ENCODE peak calls at places on chromosomes 4 and X, in seven cellular contexts. One of them, this sample, is unnamed.

GRCh38 chr4:83561381-83561780 is 25.5 kb downstream of the GPAT3 start:
- DNase-seq in pancreas: no peak
- DNase-seq in testis: peak
- DNase-seq in stimulated activated effector memory CD8-positive, alpha-beta T cell treated with anti-CD3 and anti-CD28 coated beads, Interleukin-12 subunit alpha, Interleukin-12 subunit beta, amount 100 ng/mL, for 72 hours: no peak
- DNase-seq in stimulated activated CD8-positive, alpha-beta memory T cell treated with anti-CD3 and anti-CD28 coated beads, Interleukin-15, amount 100 ng/mL, for 24 hours: no peak
- DNase-seq in pulmonary artery endothelial cell: peak
- DNase-seq in T-helper 1 cell: no peak
- DNase-seq in this sample: no peak

GRCh38 chr4:68129793-68130192 is at the start of gene TMPRSS11F:
- DNase-seq in pulmonary artery endothelial cell: no peak
- DNase-seq in stimulated activated effector memory CD8-positive, alpha-beta T cell treated with anti-CD3 and anti-CD28 coated beads, Interleukin-12 subunit alpha, Interleukin-12 subunit beta, amount 100 ng/mL, for 72 hours: no peak
- DNase-seq in pancreas: no peak
- DNase-seq in stimulated activated CD8-positive, alpha-beta memory T cell treated with anti-CD3 and anti-CD28 coated beads, Interleukin-15, amount 100 ng/mL, for 24 hours: no peak
- DNase-seq in testis: no peak
- DNase-seq in T-helper 1 cell: no peak
- DNase-seq in this sample: no peak

GRCh38 chrX:15207384-15207783 is 62.5 kb downstream of the ASB9 start:
- DNase-seq in testis: no peak
- DNase-seq in pulmonary artery endothelial cell: no peak
- DNase-seq in stimulated activated CD8-positive, alpha-beta memory T cell treated with anti-CD3 and anti-CD28 coated beads, Interleukin-15, amount 100 ng/mL, for 24 hours: no peak
- DNase-seq in pancreas: no peak
- DNase-seq in stimulated activated effector memory CD8-positive, alpha-beta T cell treated with anti-CD3 and anti-CD28 coated beads, Interleukin-12 subunit alpha, Interleukin-12 subunit beta, amount 100 ng/mL, for 72 hours: no peak
- DNase-seq in T-helper 1 cell: no peak
- DNase-seq in this sample: no peak

GRCh38 chr4:149914521-149915115 is 99.0 kb upstream of the IQCM start:
- DNase-seq in stimulated activated CD8-positive, alpha-beta memory T cell treated with anti-CD3 and anti-CD28 coated beads, Interleukin-15, amount 100 ng/mL, for 24 hours: no peak
- DNase-seq in stimulated activated effector memory CD8-positive, alpha-beta T cell treated with anti-CD3 and anti-CD28 coated beads, Interleukin-12 subunit alpha, Interleukin-12 subunit beta, amount 100 ng/mL, for 72 hours: no peak
- DNase-seq in pulmonary artery endothelial cell: peak
- DNase-seq in testis: peak
- DNase-seq in T-helper 1 cell: no peak
- DNase-seq in pancreas: no peak
- DNase-seq in this sample: no peak

GRCh38 chr4:112765317-112765989 is 128.5 kb downstream of the LARP7 start:
- DNase-seq in testis: no peak
- DNase-seq in pulmonary artery endothelial cell: no peak
- DNase-seq in stimulated activated effector memory CD8-positive, alpha-beta T cell treated with anti-CD3 and anti-CD28 coated beads, Interleukin-12 subunit alpha, Interleukin-12 subunit beta, amount 100 ng/mL, for 72 hours: no peak
- DNase-seq in pancreas: no peak
- DNase-seq in T-helper 1 cell: no peak
- DNase-seq in stimulated activated CD8-positive, alpha-beta memory T cell treated with anti-CD3 and anti-CD28 coated beads, Interleukin-15, amount 100 ng/mL, for 24 hours: no peak
- DNase-seq in this sample: no peak

GRCh38 chrX:46407036-46407752 is 138.0 kb downstream of the ZNF674 start:
- DNase-seq in T-helper 1 cell: no peak
- DNase-seq in stimulated activated effector memory CD8-positive, alpha-beta T cell treated with anti-CD3 and anti-CD28 coated beads, Interleukin-12 subunit alpha, Interleukin-12 subunit beta, amount 100 ng/mL, for 72 hours: no peak
- DNase-seq in pulmonary artery endothelial cell: no peak
- DNase-seq in pancreas: no peak
- DNase-seq in testis: no peak
- DNase-seq in stimulated activated CD8-positive, alpha-beta memory T cell treated with anti-CD3 and anti-CD28 coated beads, Interleukin-15, amount 100 ng/mL, for 24 hours: no peak
- DNase-seq in this sample: no peak

GRCh38 chr4:8316251-8316771 is 46.8 kb downstream of the HTRA3 start:
- DNase-seq in stimulated activated CD8-positive, alpha-beta memory T cell treated with anti-CD3 and anti-CD28 coated beads, Interleukin-15, amount 100 ng/mL, for 24 hours: no peak
- DNase-seq in T-helper 1 cell: no peak
- DNase-seq in testis: peak
- DNase-seq in stimulated activated effector memory CD8-positive, alpha-beta T cell treated with anti-CD3 and anti-CD28 coated beads, Interleukin-12 subunit alpha, Interleukin-12 subunit beta, amount 100 ng/mL, for 72 hours: no peak
- DNase-seq in pulmonary artery endothelial cell: no peak
- DNase-seq in pancreas: no peak
- DNase-seq in this sample: peak

GRCh38 chrX:48910926-48911406 is 480 bp downstream of the SLC35A2 start:
- DNase-seq in pancreas: no peak
- DNase-seq in stimulated activated CD8-positive, alpha-beta memory T cell treated with anti-CD3 and anti-CD28 coated beads, Interleukin-15, amount 100 ng/mL, for 24 hours: no peak
- DNase-seq in stimulated activated effector memory CD8-positive, alpha-beta T cell treated with anti-CD3 and anti-CD28 coated beads, Interleukin-12 subunit alpha, Interleukin-12 subunit beta, amount 100 ng/mL, for 72 hours: no peak
- DNase-seq in T-helper 1 cell: no peak
- DNase-seq in testis: no peak
- DNase-seq in pulmonary artery endothelial cell: no peak
- DNase-seq in this sample: no peak

GRCh38 chr4:81412941-81413488 is 58.7 kb downstream of the RASGEF1B start:
- DNase-seq in pulmonary artery endothelial cell: no peak
- DNase-seq in testis: no peak
- DNase-seq in T-helper 1 cell: no peak
- DNase-seq in stimulated activated effector memory CD8-positive, alpha-beta T cell treated with anti-CD3 and anti-CD28 coated beads, Interleukin-12 subunit alpha, Interleukin-12 subunit beta, amount 100 ng/mL, for 72 hours: no peak
- DNase-seq in stimulated activated CD8-positive, alpha-beta memory T cell treated with anti-CD3 and anti-CD28 coated beads, Interleukin-15, amount 100 ng/mL, for 24 hours: no peak
- DNase-seq in pancreas: no peak
- DNase-seq in this sample: no peak

GRCh38 chr4:65865489-65865888 is 195.2 kb upstream of the EPHA5 start:
- DNase-seq in pancreas: no peak
- DNase-seq in T-helper 1 cell: no peak
- DNase-seq in pulmonary artery endothelial cell: no peak
- DNase-seq in testis: peak
- DNase-seq in stimulated activated CD8-positive, alpha-beta memory T cell treated with anti-CD3 and anti-CD28 coated beads, Interleukin-15, amount 100 ng/mL, for 24 hours: no peak
- DNase-seq in stimulated activated effector memory CD8-positive, alpha-beta T cell treated with anti-CD3 and anti-CD28 coated beads, Interleukin-12 subunit alpha, Interleukin-12 subunit beta, amount 100 ng/mL, for 72 hours: no peak
- DNase-seq in this sample: no peak

GRCh38 chr4:114311745-114312144 is 286.9 kb upstream of the UGT8 start:
- DNase-seq in T-helper 1 cell: no peak
- DNase-seq in stimulated activated CD8-positive, alpha-beta memory T cell treated with anti-CD3 and anti-CD28 coated beads, Interleukin-15, amount 100 ng/mL, for 24 hours: no peak
- DNase-seq in pulmonary artery endothelial cell: no peak
- DNase-seq in stimulated activated effector memory CD8-positive, alpha-beta T cell treated with anti-CD3 and anti-CD28 coated beads, Interleukin-12 subunit alpha, Interleukin-12 subunit beta, amount 100 ng/mL, for 72 hours: no peak
- DNase-seq in testis: no peak
- DNase-seq in pancreas: no peak
- DNase-seq in this sample: no peak

GRCh38 chrX:132231587-132231986 is 12.3 kb upstream of the RAP2C start:
- DNase-seq in T-helper 1 cell: no peak
- DNase-seq in stimulated activated CD8-positive, alpha-beta memory T cell treated with anti-CD3 and anti-CD28 coated beads, Interleukin-15, amount 100 ng/mL, for 24 hours: no peak
- DNase-seq in testis: no peak
- DNase-seq in pulmonary artery endothelial cell: no peak
- DNase-seq in pancreas: no peak
- DNase-seq in stimulated activated effector memory CD8-positive, alpha-beta T cell treated with anti-CD3 and anti-CD28 coated beads, Interleukin-12 subunit alpha, Interleukin-12 subunit beta, amount 100 ng/mL, for 72 hours: no peak
- DNase-seq in this sample: no peak

GRCh38 chrX:105471597-105471996 is 251.1 kb upstream of the TEX13A start:
- DNase-seq in pancreas: no peak
- DNase-seq in stimulated activated effector memory CD8-positive, alpha-beta T cell treated with anti-CD3 and anti-CD28 coated beads, Interleukin-12 subunit alpha, Interleukin-12 subunit beta, amount 100 ng/mL, for 72 hours: no peak
- DNase-seq in pulmonary artery endothelial cell: no peak
- DNase-seq in T-helper 1 cell: no peak
- DNase-seq in stimulated activated CD8-positive, alpha-beta memory T cell treated with anti-CD3 and anti-CD28 coated beads, Interleukin-15, amount 100 ng/mL, for 24 hours: no peak
- DNase-seq in testis: no peak
- DNase-seq in this sample: no peak

GRCh38 chrX:110132450-110133114 is 129.7 kb downstream of the TMEM164 start:
- DNase-seq in pulmonary artery endothelial cell: no peak
- DNase-seq in pancreas: no peak
- DNase-seq in stimulated activated CD8-positive, alpha-beta memory T cell treated with anti-CD3 and anti-CD28 coated beads, Interleukin-15, amount 100 ng/mL, for 24 hours: no peak
- DNase-seq in testis: no peak
- DNase-seq in T-helper 1 cell: no peak
- DNase-seq in stimulated activated effector memory CD8-positive, alpha-beta T cell treated with anti-CD3 and anti-CD28 coated beads, Interleukin-12 subunit alpha, Interleukin-12 subunit beta, amount 100 ng/mL, for 72 hours: no peak
- DNase-seq in this sample: no peak

GRCh38 chrX:148310402-148311200 is 189.8 kb upstream of the AFF2 start:
- DNase-seq in stimulated activated CD8-positive, alpha-beta memory T cell treated with anti-CD3 and anti-CD28 coated beads, Interleukin-15, amount 100 ng/mL, for 24 hours: no peak
- DNase-seq in stimulated activated effector memory CD8-positive, alpha-beta T cell treated with anti-CD3 and anti-CD28 coated beads, Interleukin-12 subunit alpha, Interleukin-12 subunit beta, amount 100 ng/mL, for 72 hours: peak
- DNase-seq in T-helper 1 cell: no peak
- DNase-seq in pulmonary artery endothelial cell: no peak
- DNase-seq in pancreas: no peak
- DNase-seq in testis: no peak
- DNase-seq in this sample: no peak

GRCh38 chr4:184347251-184348239 is 126.8 kb downstream of the IRF2 start:
- DNase-seq in stimulated activated CD8-positive, alpha-beta memory T cell treated with anti-CD3 and anti-CD28 coated beads, Interleukin-15, amount 100 ng/mL, for 24 hours: no peak
- DNase-seq in T-helper 1 cell: no peak
- DNase-seq in stimulated activated effector memory CD8-positive, alpha-beta T cell treated with anti-CD3 and anti-CD28 coated beads, Interleukin-12 subunit alpha, Interleukin-12 subunit beta, amount 100 ng/mL, for 72 hours: no peak
- DNase-seq in pancreas: peak
- DNase-seq in testis: peak
- DNase-seq in pulmonary artery endothelial cell: no peak
- DNase-seq in this sample: no peak

GRCh38 chr4:145956288-145956890 is 17.8 kb upstream of the ZNF827 start:
- DNase-seq in testis: peak
- DNase-seq in pulmonary artery endothelial cell: no peak
- DNase-seq in pancreas: peak
- DNase-seq in stimulated activated CD8-positive, alpha-beta memory T cell treated with anti-CD3 and anti-CD28 coated beads, Interleukin-15, amount 100 ng/mL, for 24 hours: no peak
- DNase-seq in T-helper 1 cell: no peak
- DNase-seq in stimulated activated effector memory CD8-positive, alpha-beta T cell treated with anti-CD3 and anti-CD28 coated beads, Interleukin-12 subunit alpha, Interleukin-12 subunit beta, amount 100 ng/mL, for 72 hours: peak
- DNase-seq in this sample: no peak

GRCh38 chr4:21845663-21846062 is 102.9 kb downstream of the KCNIP4 start:
- DNase-seq in T-helper 1 cell: no peak
- DNase-seq in stimulated activated CD8-positive, alpha-beta memory T cell treated with anti-CD3 and anti-CD28 coated beads, Interleukin-15, amount 100 ng/mL, for 24 hours: no peak
- DNase-seq in stimulated activated effector memory CD8-positive, alpha-beta T cell treated with anti-CD3 and anti-CD28 coated beads, Interleukin-12 subunit alpha, Interleukin-12 subunit beta, amount 100 ng/mL, for 72 hours: no peak
- DNase-seq in pulmonary artery endothelial cell: no peak
- DNase-seq in pancreas: no peak
- DNase-seq in testis: no peak
- DNase-seq in this sample: no peak

GRCh38 chrX:107715331-107716044 is 60.1 kb downstream of the TSC22D3 start:
- DNase-seq in stimulated activated CD8-positive, alpha-beta memory T cell treated with anti-CD3 and anti-CD28 coated beads, Interleukin-15, amount 100 ng/mL, for 24 hours: no peak
- DNase-seq in stimulated activated effector memory CD8-positive, alpha-beta T cell treated with anti-CD3 and anti-CD28 coated beads, Interleukin-12 subunit alpha, Interleukin-12 subunit beta, amount 100 ng/mL, for 72 hours: no peak
- DNase-seq in pulmonary artery endothelial cell: no peak
- DNase-seq in pancreas: no peak
- DNase-seq in testis: no peak
- DNase-seq in T-helper 1 cell: no peak
- DNase-seq in this sample: no peak

GRCh38 chrX:8346060-8346459 is 118.6 kb upstream of the VCX3B start:
- DNase-seq in pulmonary artery endothelial cell: no peak
- DNase-seq in T-helper 1 cell: no peak
- DNase-seq in testis: no peak
- DNase-seq in stimulated activated CD8-positive, alpha-beta memory T cell treated with anti-CD3 and anti-CD28 coated beads, Interleukin-15, amount 100 ng/mL, for 24 hours: no peak
- DNase-seq in stimulated activated effector memory CD8-positive, alpha-beta T cell treated with anti-CD3 and anti-CD28 coated beads, Interleukin-12 subunit alpha, Interleukin-12 subunit beta, amount 100 ng/mL, for 72 hours: no peak
- DNase-seq in pancreas: no peak
- DNase-seq in this sample: no peak

GRCh38 chr4:26619784-26620183 is 35.9 kb downstream of the TBC1D19 start:
- DNase-seq in T-helper 1 cell: no peak
- DNase-seq in pancreas: no peak
- DNase-seq in stimulated activated effector memory CD8-positive, alpha-beta T cell treated with anti-CD3 and anti-CD28 coated beads, Interleukin-12 subunit alpha, Interleukin-12 subunit beta, amount 100 ng/mL, for 72 hours: no peak
- DNase-seq in stimulated activated CD8-positive, alpha-beta memory T cell treated with anti-CD3 and anti-CD28 coated beads, Interleukin-15, amount 100 ng/mL, for 24 hours: no peak
- DNase-seq in pulmonary artery endothelial cell: no peak
- DNase-seq in testis: no peak
- DNase-seq in this sample: no peak

GRCh38 chrX:42809569-42809968 is 31.6 kb upstream of the PPP1R2C start:
- DNase-seq in pancreas: no peak
- DNase-seq in T-helper 1 cell: no peak
- DNase-seq in stimulated activated effector memory CD8-positive, alpha-beta T cell treated with anti-CD3 and anti-CD28 coated beads, Interleukin-12 subunit alpha, Interleukin-12 subunit beta, amount 100 ng/mL, for 72 hours: no peak
- DNase-seq in testis: no peak
- DNase-seq in pulmonary artery endothelial cell: no peak
- DNase-seq in stimulated activated CD8-positive, alpha-beta memory T cell treated with anti-CD3 and anti-CD28 coated beads, Interleukin-15, amount 100 ng/mL, for 24 hours: no peak
- DNase-seq in this sample: no peak

GRCh38 chrX:138006176-138006575 is 440.2 kb downstream of the ZIC3 start:
- DNase-seq in pancreas: no peak
- DNase-seq in stimulated activated effector memory CD8-positive, alpha-beta T cell treated with anti-CD3 and anti-CD28 coated beads, Interleukin-12 subunit alpha, Interleukin-12 subunit beta, amount 100 ng/mL, for 72 hours: no peak
- DNase-seq in stimulated activated CD8-positive, alpha-beta memory T cell treated with anti-CD3 and anti-CD28 coated beads, Interleukin-15, amount 100 ng/mL, for 24 hours: no peak
- DNase-seq in pulmonary artery endothelial cell: no peak
- DNase-seq in T-helper 1 cell: no peak
- DNase-seq in testis: no peak
- DNase-seq in this sample: no peak

GRCh38 chr4:56078866-56079265 is 130.1 kb downstream of the CEP135 start:
- DNase-seq in stimulated activated effector memory CD8-positive, alpha-beta T cell treated with anti-CD3 and anti-CD28 coated beads, Interleukin-12 subunit alpha, Interleukin-12 subunit beta, amount 100 ng/mL, for 72 hours: no peak
- DNase-seq in testis: no peak
- DNase-seq in pulmonary artery endothelial cell: no peak
- DNase-seq in T-helper 1 cell: no peak
- DNase-seq in pancreas: no peak
- DNase-seq in stimulated activated CD8-positive, alpha-beta memory T cell treated with anti-CD3 and anti-CD28 coated beads, Interleukin-15, amount 100 ng/mL, for 24 hours: no peak
- DNase-seq in this sample: no peak

GRCh38 chrX:12292996-12293765 is 154.9 kb downstream of the FRMPD4 start:
- DNase-seq in stimulated activated CD8-positive, alpha-beta memory T cell treated with anti-CD3 and anti-CD28 coated beads, Interleukin-15, amount 100 ng/mL, for 24 hours: no peak
- DNase-seq in testis: no peak
- DNase-seq in T-helper 1 cell: no peak
- DNase-seq in pancreas: no peak
- DNase-seq in pulmonary artery endothelial cell: no peak
- DNase-seq in stimulated activated effector memory CD8-positive, alpha-beta T cell treated with anti-CD3 and anti-CD28 coated beads, Interleukin-12 subunit alpha, Interleukin-12 subunit beta, amount 100 ng/mL, for 72 hours: no peak
- DNase-seq in this sample: no peak

GRCh38 chrX:65686246-65686645 is 18.8 kb downstream of the MSN start:
- DNase-seq in stimulated activated effector memory CD8-positive, alpha-beta T cell treated with anti-CD3 and anti-CD28 coated beads, Interleukin-12 subunit alpha, Interleukin-12 subunit beta, amount 100 ng/mL, for 72 hours: no peak
- DNase-seq in pulmonary artery endothelial cell: no peak
- DNase-seq in pancreas: no peak
- DNase-seq in stimulated activated CD8-positive, alpha-beta memory T cell treated with anti-CD3 and anti-CD28 coated beads, Interleukin-15, amount 100 ng/mL, for 24 hours: no peak
- DNase-seq in testis: no peak
- DNase-seq in T-helper 1 cell: no peak
- DNase-seq in this sample: no peak

GRCh38 chr4:1060121-1060520 is 48.7 kb downstream of the FGFRL1 start:
- DNase-seq in T-helper 1 cell: no peak
- DNase-seq in stimulated activated CD8-positive, alpha-beta memory T cell treated with anti-CD3 and anti-CD28 coated beads, Interleukin-15, amount 100 ng/mL, for 24 hours: no peak
- DNase-seq in pancreas: no peak
- DNase-seq in testis: no peak
- DNase-seq in pulmonary artery endothelial cell: no peak
- DNase-seq in stimulated activated effector memory CD8-positive, alpha-beta T cell treated with anti-CD3 and anti-CD28 coated beads, Interleukin-12 subunit alpha, Interleukin-12 subunit beta, amount 100 ng/mL, for 72 hours: no peak
- DNase-seq in this sample: no peak

GRCh38 chrX:26026179-26026578 is 112.0 kb upstream of the MAGEB18 start:
- DNase-seq in stimulated activated effector memory CD8-positive, alpha-beta T cell treated with anti-CD3 and anti-CD28 coated beads, Interleukin-12 subunit alpha, Interleukin-12 subunit beta, amount 100 ng/mL, for 72 hours: no peak
- DNase-seq in testis: no peak
- DNase-seq in stimulated activated CD8-positive, alpha-beta memory T cell treated with anti-CD3 and anti-CD28 coated beads, Interleukin-15, amount 100 ng/mL, for 24 hours: no peak
- DNase-seq in pulmonary artery endothelial cell: no peak
- DNase-seq in pancreas: no peak
- DNase-seq in T-helper 1 cell: no peak
- DNase-seq in this sample: no peak

GRCh38 chrX:69107231-69107739 is 58.0 kb downstream of the PJA1 start:
- DNase-seq in pulmonary artery endothelial cell: no peak
- DNase-seq in testis: peak
- DNase-seq in T-helper 1 cell: no peak
- DNase-seq in stimulated activated effector memory CD8-positive, alpha-beta T cell treated with anti-CD3 and anti-CD28 coated beads, Interleukin-12 subunit alpha, Interleukin-12 subunit beta, amount 100 ng/mL, for 72 hours: no peak
- DNase-seq in pancreas: peak
- DNase-seq in stimulated activated CD8-positive, alpha-beta memory T cell treated with anti-CD3 and anti-CD28 coated beads, Interleukin-15, amount 100 ng/mL, for 24 hours: no peak
- DNase-seq in this sample: peak

GRCh38 chr4:6991771-6992557 is 51.2 kb upstream of the TADA2B start:
- DNase-seq in pancreas: peak
- DNase-seq in stimulated activated effector memory CD8-positive, alpha-beta T cell treated with anti-CD3 and anti-CD28 coated beads, Interleukin-12 subunit alpha, Interleukin-12 subunit beta, amount 100 ng/mL, for 72 hours: no peak
- DNase-seq in testis: peak
- DNase-seq in stimulated activated CD8-positive, alpha-beta memory T cell treated with anti-CD3 and anti-CD28 coated beads, Interleukin-15, amount 100 ng/mL, for 24 hours: no peak
- DNase-seq in T-helper 1 cell: no peak
- DNase-seq in pulmonary artery endothelial cell: peak
- DNase-seq in this sample: peak

GRCh38 chrX:102085706-102086105 is 39.8 kb upstream of the TCEAL2 start:
- DNase-seq in pancreas: no peak
- DNase-seq in stimulated activated CD8-positive, alpha-beta memory T cell treated with anti-CD3 and anti-CD28 coated beads, Interleukin-15, amount 100 ng/mL, for 24 hours: no peak
- DNase-seq in T-helper 1 cell: no peak
- DNase-seq in pulmonary artery endothelial cell: no peak
- DNase-seq in stimulated activated effector memory CD8-positive, alpha-beta T cell treated with anti-CD3 and anti-CD28 coated beads, Interleukin-12 subunit alpha, Interleukin-12 subunit beta, amount 100 ng/mL, for 72 hours: no peak
- DNase-seq in testis: no peak
- DNase-seq in this sample: no peak

GRCh38 chr4:182207806-182208483 is 35.3 kb upstream of the TENM3 start:
- DNase-seq in stimulated activated effector memory CD8-positive, alpha-beta T cell treated with anti-CD3 and anti-CD28 coated beads, Interleukin-12 subunit alpha, Interleukin-12 subunit beta, amount 100 ng/mL, for 72 hours: no peak
- DNase-seq in testis: no peak
- DNase-seq in pulmonary artery endothelial cell: no peak
- DNase-seq in pancreas: no peak
- DNase-seq in stimulated activated CD8-positive, alpha-beta memory T cell treated with anti-CD3 and anti-CD28 coated beads, Interleukin-15, amount 100 ng/mL, for 24 hours: no peak
- DNase-seq in T-helper 1 cell: no peak
- DNase-seq in this sample: no peak

GRCh38 chrX:19791562-19791961 is 95.8 kb downstream of the SH3KBP1 start:
- DNase-seq in T-helper 1 cell: no peak
- DNase-seq in stimulated activated CD8-positive, alpha-beta memory T cell treated with anti-CD3 and anti-CD28 coated beads, Interleukin-15, amount 100 ng/mL, for 24 hours: no peak
- DNase-seq in stimulated activated effector memory CD8-positive, alpha-beta T cell treated with anti-CD3 and anti-CD28 coated beads, Interleukin-12 subunit alpha, Interleukin-12 subunit beta, amount 100 ng/mL, for 72 hours: no peak
- DNase-seq in testis: no peak
- DNase-seq in pancreas: no peak
- DNase-seq in pulmonary artery endothelial cell: no peak
- DNase-seq in this sample: no peak

This sample was measured in ovary.